ENCODE peak calls at places on chromosomes 13 and 19, in five cellular contexts. L is NCI-H187 treated with DMSO at 0.1 percent for 48 hours; R is T follicular helper cell; T is left lung; V is T-helper 2 cell treated with Interferon-gamma antibody and Interleukin-4, amounts not matched to agents 5 μg/mL and 100 μg/mL, for 36 hours. M is an unnamed sample.
A peak's percentile ranks its signal among the peaks of the same experiment; 100 is the strongest.

GRCh38 chr13:95924389-95924994 is 128.7 kb downstream of the UGGT2 start:
- DNase-seq in L (no peak), R (no peak), T (no peak), V (no peak), M (no peak)

GRCh38 chr19:38394488-38394887 is 6.0 kb downstream of the SPRED3 start:
- DNase-seq in L (no peak), R (peak; percentile 53), T (no peak), V (peak; percentile 78), M (peak; percentile 56)

GRCh38 chr19:4730740-4731171 is 7.1 kb upstream of the DPP9 start:
- DNase-seq in L (no peak), R (peak; percentile 55), T (no peak), V (peak; percentile 42), M (peak; percentile 50)

GRCh38 chr19:16067205-16067938 is 8.9 kb upstream of the TPM4 start:
- DNase-seq in L (no peak), R (no peak), T (peak; percentile 79), V (no peak), M (no peak)

GRCh38 chr19:18590273-18591272 is 2.0 kb downstream of the REX1BD start:
- DNase-seq in L (no peak), R (no peak), T (no peak), V (no peak), M (no peak)

GRCh38 chr13:99606322-99607089 is 105.2 kb downstream of the TM9SF2 start:
- DNase-seq in L (peak; percentile 34), R (peak; percentile 85), T (peak; percentile 95), V (peak; percentile 83), M (peak; percentile 83)

GRCh38 chr19:808176-808741 is 11.0 kb downstream of the PTBP1 start:
- DNase-seq in L (no peak), R (no peak), T (no peak), V (no peak), M (no peak)

GRCh38 chr13:98171806-98172569 is 5.1 kb downstream of the RNF113B start:
- DNase-seq in L (no peak), R (no peak), T (peak; percentile 38), V (no peak), M (no peak)

GRCh38 chr13:37475966-37476365 is 122.6 kb downstream of the POSTN start:
- DNase-seq in L (no peak), R (no peak), T (no peak), V (no peak), M (no peak)

GRCh38 chr19:8592231-8593009 is 15.2 kb upstream of the MYO1F start:
- DNase-seq in L (no peak), R (peak; percentile 96), T (peak; percentile 88), V (peak; percentile 74), M (peak; percentile 89)

GRCh38 chr19:3570619-3571018 is 2.1 kb upstream of the HMG20B start:
- DNase-seq in L (no peak), R (no peak), T (no peak), V (no peak), M (no peak)

GRCh38 chr13:21453352-21454089 is 5.6 kb downstream of the ZDHHC20 start:
- DNase-seq in L (no peak), R (no peak), T (no peak), V (no peak), M (no peak)

GRCh38 chr13:112837371-112838037 is 131.5 kb upstream of the MCF2L start:
- DNase-seq in L (no peak), R (no peak), T (no peak), V (no peak), M (no peak)

GRCh38 chr19:4713384-4713951 is 10.2 kb downstream of the DPP9 start:
- DNase-seq in L (no peak), R (no peak), T (peak; percentile 72), V (no peak), M (no peak)

GRCh38 chr19:38616265-38616664 is 1.5 kb downstream of the MAP4K1 start:
- DNase-seq in L (no peak), R (no peak), T (no peak), V (no peak), M (no peak)

GRCh38 chr19:16334421-16334820 is 9.8 kb downstream of the KLF2 start:
- DNase-seq in L (no peak), R (no peak), T (no peak), V (no peak), M (no peak)

GRCh38 chr13:45224181-45224580 is 23.3 kb upstream of the KCTD4 start:
- DNase-seq in L (no peak), R (no peak), T (no peak), V (no peak), M (no peak)

GRCh38 chr19:4866595-4867424 is 657 bp downstream of the PLIN3 start:
- DNase-seq in L (no peak), R (peak; percentile 31), T (peak; percentile 75), V (peak; percentile 49), M (peak; percentile 31)

GRCh38 chr13:112444001-112444311 is 67.8 kb downstream of the SPACA7 start:
- DNase-seq in L (peak; percentile 35), R (no peak), T (no peak), V (peak; percentile 20), M (no peak)

GRCh38 chr19:40778865-40779284 is 828 bp downstream of the RAB4B start:
- DNase-seq in L (no peak), R (no peak), T (no peak), V (peak; percentile 35), M (no peak)

GRCh38 chr19:44682807-44683206 is 11.5 kb downstream of the CEACAM19 start:
- DNase-seq in L (no peak), R (no peak), T (no peak), V (no peak), M (no peak)

GRCh38 chr19:44942067-44942571 is at the start of gene APOC4:
- DNase-seq in L (no peak), R (no peak), T (no peak), V (no peak), M (no peak)

GRCh38 chr19:495440-496332 is 600 bp upstream of the MADCAM1 start:
- DNase-seq in L (no peak), R (no peak), T (no peak), V (peak; percentile 40), M (peak; percentile 30)

GRCh38 chr19:43476606-43477005 is 11.2 kb upstream of the LYPD3 start:
- DNase-seq in L (no peak), R (no peak), T (no peak), V (no peak), M (no peak)

GRCh38 chr13:23753523-23753922 is 135.7 kb downstream of the MIPEP start:
- DNase-seq in L (no peak), R (no peak), T (no peak), V (no peak), M (no peak)